ENCODE peak calls at places on chromosomes 13 and 19, in eight cellular contexts. S, T, Y, W, G, B, Q and F are unnamed samples. For H3K9me3, the result is how much of the 10 kb centered on the place peaks cover.

GRCh38 chr13:63481334-63481733 is 2065.7 kb upstream of the PCDH20 start:
- DNase-seq in S (no peak), G (no peak), B (no peak), W (no peak), T (no peak), Y (no peak), Q (no peak), F (no peak)

GRCh38 chr13:73073050-73073449 is 14.2 kb downstream of the KLF5 start:
- DNase-seq in T (no peak), W (no peak), B (no peak), Y (no peak), Q (no peak), G (no peak), S (no peak), F (no peak)

GRCh38 chr13:45717324-45717723 is 15.2 kb downstream of the CBY2 start:
- DNase-seq in T (no peak), Q (no peak), S (no peak), B (no peak), Y (no peak), G (no peak), W (no peak), F (no peak)

GRCh38 chr13:25654332-25654731 is 282.6 kb downstream of the ATP8A2 start:
- DNase-seq in T (no peak), B (no peak), Q (no peak), W (no peak), G (no peak), Y (no peak), S (no peak), F (no peak)

GRCh38 chr19:50384685-50385535 is 763 bp downstream of the POLD1 start:
- DNase-seq in G (no peak), B (peak), Q (no peak), Y (no peak), W (no peak), S (peak), T (no peak), F (peak)

GRCh38 chr13:89812856-89813255 is 1534.6 kb upstream of the MIR17HG start:
- DNase-seq in Y (no peak), B (no peak), W (no peak), S (no peak), G (no peak), Q (no peak), T (no peak), F (no peak)

GRCh38 chr13:111916201-111916600 is 150.7 kb upstream of the SOX1 start:
- DNase-seq in S (no peak), Y (no peak), B (no peak), T (no peak), Q (no peak), W (no peak), G (peak), F (no peak)

GRCh38 chr13:109151696-109152095 is 522.3 kb downstream of the MYO16 start:
- DNase-seq in Q (no peak), W (no peak), B (no peak), Y (no peak), S (no peak), T (no peak), G (no peak), F (no peak)

GRCh38 chr19:3710265-3710812 is 2.2 kb downstream of the TJP3 start:
- DNase-seq in T (peak), G (peak), Q (peak), S (no peak), W (peak), Y (peak), B (peak), F (peak)

GRCh38 chr19:10855879-10856522 is 7.8 kb downstream of the C19orf38 start:
- DNase-seq in S (no peak), B (peak), Q (no peak), G (no peak), T (no peak), W (no peak), Y (no peak), F (no peak)

GRCh38 chr19:5585461-5586299 is 17.9 kb upstream of the TINCR start:
- DNase-seq in G (peak), S (peak), T (no peak), Y (no peak), B (peak), W (no peak), Q (no peak), F (no peak)
- H3K27ac ChIP-seq in G (peak), S (peak), T (peak), Y (peak), B (peak), W (peak), Q (peak), F (no peak)

DNA sequence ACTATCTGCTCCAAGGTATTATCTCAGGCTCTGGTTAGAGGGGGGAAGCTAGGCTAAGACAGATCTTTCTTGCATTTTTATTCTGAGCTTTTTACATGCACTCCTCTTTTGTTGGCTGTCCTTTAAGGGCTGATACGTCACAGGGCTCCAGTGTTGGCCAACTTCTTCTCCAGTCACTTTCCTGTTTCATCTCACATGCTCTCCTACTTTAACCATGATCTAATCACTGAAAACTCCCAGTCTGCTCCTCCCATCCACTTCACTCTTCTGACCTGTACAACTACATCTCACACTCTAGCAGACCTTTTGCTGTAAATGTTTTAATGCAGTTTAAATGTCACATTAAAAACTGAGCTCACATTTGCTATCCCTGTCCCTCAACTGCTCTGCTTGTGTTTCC is 510.0 kb upstream of the KLF12 start:
- DNase-seq in W (no peak), B (no peak), G (no peak), Y (no peak), S (no peak), T (no peak), Q (peak), F (no peak)
- H3K9me3 ChIP-seq in W (under half), B (under half), G (under half), Y (under half), S (under half), T (under half), Q (under half), F (under half)

GRCh38 chr19:54109651-54110050 is 5.8 kb downstream of the TFPT start:
- DNase-seq in S (no peak), B (no peak), T (no peak), Y (no peak), G (no peak), W (no peak), Q (no peak), F (no peak)

GRCh38 chr19:54115071-54116063 is at the start of the genes PRPF31 and TFPT:
- DNase-seq in T (peak), G (peak), B (peak), S (peak), W (peak), Y (peak), Q (peak), F (peak)

GRCh38 chr19:54108496-54108895 is 5.8 kb downstream of the NDUFA3 start:
- DNase-seq in W (peak), Y (no peak), Q (no peak), S (no peak), G (no peak), T (no peak), B (no peak), F (no peak)

DNA sequence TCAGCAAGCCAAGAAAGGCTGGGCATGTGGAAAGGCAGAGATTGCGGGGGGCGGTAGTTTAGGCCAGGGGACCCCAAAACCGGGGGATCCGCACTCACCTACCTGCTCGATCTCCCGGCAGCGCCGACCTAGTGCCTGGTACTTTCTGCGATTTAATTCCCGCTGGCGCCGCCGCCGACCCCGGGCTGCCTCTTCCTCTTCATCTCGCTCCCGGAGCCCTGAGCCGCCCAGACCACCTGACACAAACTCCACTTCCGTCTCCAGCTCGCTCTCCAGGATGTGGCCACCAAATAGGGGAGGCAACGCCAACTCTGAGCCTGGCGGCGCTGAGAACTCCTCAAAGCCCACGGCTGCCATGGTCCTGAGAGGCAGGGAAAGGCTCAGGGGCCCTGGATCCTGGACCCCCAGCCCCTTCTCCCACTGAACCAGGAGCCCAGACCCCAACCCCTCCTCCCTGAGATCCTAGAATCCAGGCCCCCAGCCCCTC is 1.1 kb downstream of the TFPT start:
- DNase-seq in G (peak), W (peak), B (no peak), T (peak), Y (no peak), S (peak), Q (no peak), F (peak)
- H3K27ac ChIP-seq in G (no peak), W (peak), B (no peak), T (peak), Y (peak), S (peak), Q (no peak), F (peak)

GRCh38 chr13:23552661-23553060 is 17.6 kb upstream of the TNFRSF19 start:
- DNase-seq in B (no peak), Q (no peak), W (no peak), T (no peak), G (no peak), S (no peak), Y (no peak), F (no peak)

GRCh38 chr13:23554000-23554399 is 16.2 kb upstream of the TNFRSF19 start:
- DNase-seq in S (no peak), Y (no peak), T (no peak), Q (no peak), B (no peak), W (no peak), G (no peak), F (no peak)

GRCh38 chr13:23551213-23552008 is 18.8 kb upstream of the TNFRSF19 start:
- DNase-seq in S (no peak), G (no peak), Q (no peak), B (peak), T (no peak), W (no peak), Y (no peak), F (no peak)

GRCh38 chr13:23550164-23550563 is 20.0 kb upstream of the TNFRSF19 start:
- DNase-seq in Y (no peak), W (no peak), G (no peak), B (peak), Q (no peak), T (no peak), S (no peak), F (no peak)

GRCh38 chr13:23552171-23552570 is 18.0 kb upstream of the TNFRSF19 start:
- DNase-seq in W (no peak), Y (no peak), T (no peak), G (no peak), S (no peak), B (peak), Q (no peak), F (no peak)
- H3K9me3 ChIP-seq in W (under half), Y (under half), T (under half), G (under half), S (under half), B (under half), Q (under half), F (under half)

DNA sequence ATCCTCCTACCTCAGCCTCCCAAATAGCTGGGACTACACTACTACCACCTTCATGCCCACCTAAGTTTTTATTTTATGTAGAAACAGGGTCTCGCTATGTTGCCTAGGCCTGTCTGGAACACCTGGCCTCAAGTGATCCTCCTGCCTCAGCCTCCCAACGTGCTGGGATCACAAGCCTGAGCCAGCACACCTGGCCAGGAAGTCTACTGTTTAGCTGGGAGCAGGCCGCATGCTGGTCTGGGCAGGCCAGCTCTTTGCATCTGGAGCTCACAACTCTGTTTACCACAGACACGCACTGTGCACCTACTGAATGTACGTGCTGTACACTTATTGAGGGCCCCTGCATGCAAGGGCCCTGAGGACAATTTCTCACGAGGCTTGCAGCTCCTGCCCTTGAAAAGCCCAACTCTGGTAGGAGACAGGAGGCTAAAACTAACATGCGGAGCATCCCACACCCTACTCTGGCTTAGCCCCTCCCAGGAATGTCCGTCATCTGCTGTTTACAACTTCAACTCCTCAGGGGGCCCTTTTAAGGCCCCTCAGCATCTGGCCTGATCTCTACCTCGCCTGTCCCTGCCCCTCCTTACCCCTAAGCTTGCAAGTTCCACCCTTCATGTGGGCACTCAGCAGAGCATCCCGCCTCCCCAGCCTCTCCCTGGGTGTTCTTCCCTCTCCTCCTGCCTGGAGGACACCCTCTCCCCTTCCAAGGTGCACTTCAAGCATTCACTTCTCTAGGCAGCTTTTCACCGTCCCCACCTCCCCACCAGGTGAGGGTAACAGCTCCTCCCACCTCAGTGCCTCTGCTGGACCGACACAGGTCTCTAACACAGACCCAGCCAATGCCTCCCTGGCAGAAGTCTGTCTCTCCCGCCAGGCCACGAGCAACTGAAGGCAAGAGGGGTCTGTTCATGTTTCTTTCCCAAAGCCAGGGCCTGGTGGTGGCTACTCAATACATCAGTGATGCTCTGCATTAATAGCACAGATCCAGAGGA is 114.2 kb upstream of the UQCRFS1 start:
- DNase-seq in S (no peak), W (no peak), T (no peak), B (no peak), G (no peak), Y (no peak), Q (no peak), F (no peak)
- H3K27ac ChIP-seq in S (no peak), W (no peak), T (no peak), B (no peak), G (no peak), Y (no peak), Q (no peak), F (no peak)

GRCh38 chr13:107874456-107874855 is 340.9 kb downstream of the LIG4 start:
- DNase-seq in S (no peak), T (no peak), Y (no peak), B (no peak), Q (no peak), W (no peak), G (no peak), F (no peak)

GRCh38 chr13:107866666-107867623 is 348.4 kb downstream of the LIG4 start:
- DNase-seq in Y (no peak), B (peak), G (no peak), S (no peak), W (no peak), Q (no peak), T (peak), F (peak)

GRCh38 chr13:107873908-107874307 is 341.4 kb downstream of the LIG4 start:
- DNase-seq in Q (no peak), S (no peak), B (no peak), W (no peak), G (no peak), Y (no peak), T (no peak), F (no peak)

GRCh38 chr13:107867701-107868661 is 347.4 kb downstream of the LIG4 start:
- DNase-seq in Q (peak), G (peak), W (no peak), Y (no peak), S (no peak), B (peak), T (peak), F (no peak)

DNA sequence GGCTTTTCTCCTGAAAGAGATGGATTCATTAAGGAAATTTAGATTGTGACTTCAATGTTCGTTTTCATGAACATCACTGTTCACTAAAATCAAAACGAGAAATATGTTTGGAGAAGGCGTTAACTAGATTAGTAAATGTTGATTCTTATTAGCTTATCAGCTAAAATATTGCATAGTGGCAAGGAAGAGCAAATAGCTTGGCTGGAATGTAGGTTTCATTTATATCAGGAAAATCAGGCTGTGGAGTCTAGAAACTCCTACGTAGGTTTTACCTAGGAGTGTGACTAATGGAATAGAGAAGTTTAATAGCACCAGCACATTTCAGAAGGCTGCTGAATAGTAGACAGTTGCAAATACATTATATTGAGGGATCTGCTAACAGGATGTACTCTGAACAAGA is 344.9 kb downstream of the LIG4 start:
- DNase-seq in Q (no peak), G (no peak), T (no peak), S (no peak), B (no peak), Y (no peak), W (no peak), F (no peak)
- H3K9me3 ChIP-seq in Q (under half), G (under half), T (under half), S (under half), B (under half), Y (under half), W (under half), F (under half)

GRCh38 chr19:5154799-5155426 is 185.7 kb downstream of the PTPRS start:
- DNase-seq in Q (no peak), G (peak), S (no peak), Y (no peak), B (no peak), W (no peak), T (no peak), F (no peak)
- H3K27ac ChIP-seq in Q (no peak), G (no peak), S (no peak), Y (no peak), B (peak), W (no peak), T (no peak), F (no peak)